ENCODE peak calls at places on chromosomes 11 and 22, in six cellular contexts. One of them, this sample, is unnamed.

GRCh38 chr22:50247748-50248147 is 2.9 kb upstream of the TUBGCP6 start:
- DNase-seq in fibroblast of mammary gland: peak; percentile 60
- DNase-seq in stimulated activated naive CD8-positive, alpha-beta T cell treated with anti-CD3 and anti-CD28 coated beads, Interleukin-15, amount 100 ng/mL, for 72 hours: peak; percentile 38
- DNase-seq in effector memory CD4-positive, alpha-beta T cell: peak; percentile 54
- DNase-seq in H4: no peak
- DNase-seq in GM10248: peak; percentile 62
- DNase-seq in this sample: peak; percentile 70

GRCh38 chr11:47425611-47426010 is 628 bp downstream of the PSMC3 start:
- DNase-seq in H4: no peak
- DNase-seq in stimulated activated naive CD8-positive, alpha-beta T cell treated with anti-CD3 and anti-CD28 coated beads, Interleukin-15, amount 100 ng/mL, for 72 hours: no peak
- DNase-seq in fibroblast of mammary gland: no peak
- DNase-seq in GM10248: no peak
- DNase-seq in effector memory CD4-positive, alpha-beta T cell: no peak
- DNase-seq in this sample: no peak

GRCh38 chr11:61082161-61082870 is 20.0 kb upstream of the CD5 start:
- DNase-seq in stimulated activated naive CD8-positive, alpha-beta T cell treated with anti-CD3 and anti-CD28 coated beads, Interleukin-15, amount 100 ng/mL, for 72 hours: no peak
- DNase-seq in effector memory CD4-positive, alpha-beta T cell: no peak
- DNase-seq in H4: no peak
- DNase-seq in fibroblast of mammary gland: no peak
- DNase-seq in GM10248: no peak
- DNase-seq in this sample: no peak

GRCh38 chr22:48185071-48185470 is 1422.6 kb downstream of the TBC1D22A start:
- DNase-seq in GM10248: no peak
- DNase-seq in effector memory CD4-positive, alpha-beta T cell: no peak
- DNase-seq in fibroblast of mammary gland: no peak
- DNase-seq in H4: no peak
- DNase-seq in stimulated activated naive CD8-positive, alpha-beta T cell treated with anti-CD3 and anti-CD28 coated beads, Interleukin-15, amount 100 ng/mL, for 72 hours: no peak
- DNase-seq in this sample: no peak

GRCh38 chr11:116281173-116282160 is 491.3 kb downstream of the BUD13 start:
- DNase-seq in effector memory CD4-positive, alpha-beta T cell: no peak
- DNase-seq in H4: no peak
- DNase-seq in fibroblast of mammary gland: no peak
- DNase-seq in GM10248: no peak
- DNase-seq in stimulated activated naive CD8-positive, alpha-beta T cell treated with anti-CD3 and anti-CD28 coated beads, Interleukin-15, amount 100 ng/mL, for 72 hours: no peak
- DNase-seq in this sample: no peak

GRCh38 chr11:76793834-76794291 is 10.7 kb downstream of the TSKU start:
- DNase-seq in fibroblast of mammary gland: no peak
- DNase-seq in H4: no peak
- DNase-seq in stimulated activated naive CD8-positive, alpha-beta T cell treated with anti-CD3 and anti-CD28 coated beads, Interleukin-15, amount 100 ng/mL, for 72 hours: no peak
- DNase-seq in effector memory CD4-positive, alpha-beta T cell: no peak
- DNase-seq in GM10248: peak; percentile 8
- DNase-seq in this sample: no peak

GRCh38 chr11:110091995-110092576 is 1.1 kb upstream of the ZC3H12C start:
- DNase-seq in GM10248: no peak
- DNase-seq in fibroblast of mammary gland: peak; percentile 41
- DNase-seq in H4: no peak
- DNase-seq in effector memory CD4-positive, alpha-beta T cell: no peak
- DNase-seq in stimulated activated naive CD8-positive, alpha-beta T cell treated with anti-CD3 and anti-CD28 coated beads, Interleukin-15, amount 100 ng/mL, for 72 hours: no peak
- DNase-seq in this sample: no peak

GRCh38 chr11:114001416-114001815 is 26.5 kb downstream of the HTR3A start:
- DNase-seq in fibroblast of mammary gland: no peak
- DNase-seq in stimulated activated naive CD8-positive, alpha-beta T cell treated with anti-CD3 and anti-CD28 coated beads, Interleukin-15, amount 100 ng/mL, for 72 hours: no peak
- DNase-seq in GM10248: no peak
- DNase-seq in H4: no peak
- DNase-seq in effector memory CD4-positive, alpha-beta T cell: no peak
- DNase-seq in this sample: no peak

GRCh38 chr22:42635531-42635930 is 4.9 kb downstream of the ATP5MGL start:
- DNase-seq in GM10248: no peak
- DNase-seq in effector memory CD4-positive, alpha-beta T cell: no peak
- DNase-seq in H4: no peak
- DNase-seq in fibroblast of mammary gland: peak; percentile 92
- DNase-seq in stimulated activated naive CD8-positive, alpha-beta T cell treated with anti-CD3 and anti-CD28 coated beads, Interleukin-15, amount 100 ng/mL, for 72 hours: no peak
- DNase-seq in this sample: no peak

GRCh38 chr22:40694409-40694808 is 15.1 kb downstream of the MCHR1 start:
- DNase-seq in GM10248: no peak
- DNase-seq in fibroblast of mammary gland: peak; percentile 8
- DNase-seq in stimulated activated naive CD8-positive, alpha-beta T cell treated with anti-CD3 and anti-CD28 coated beads, Interleukin-15, amount 100 ng/mL, for 72 hours: no peak
- DNase-seq in H4: no peak
- DNase-seq in effector memory CD4-positive, alpha-beta T cell: no peak
- DNase-seq in this sample: no peak

GRCh38 chr11:60937144-60937527 is 12.9 kb downstream of the TMEM132A start:
- DNase-seq in fibroblast of mammary gland: no peak
- DNase-seq in effector memory CD4-positive, alpha-beta T cell: no peak
- DNase-seq in H4: no peak
- DNase-seq in GM10248: no peak
- DNase-seq in stimulated activated naive CD8-positive, alpha-beta T cell treated with anti-CD3 and anti-CD28 coated beads, Interleukin-15, amount 100 ng/mL, for 72 hours: no peak
- DNase-seq in this sample: no peak

GRCh38 chr11:124890701-124891389 is 6.8 kb downstream of the ROBO4 start:
- DNase-seq in GM10248: no peak
- DNase-seq in stimulated activated naive CD8-positive, alpha-beta T cell treated with anti-CD3 and anti-CD28 coated beads, Interleukin-15, amount 100 ng/mL, for 72 hours: no peak
- DNase-seq in effector memory CD4-positive, alpha-beta T cell: no peak
- DNase-seq in fibroblast of mammary gland: no peak
- DNase-seq in H4: no peak
- DNase-seq in this sample: no peak

GRCh38 chr11:65182258-65183170 is 786 bp downstream of the CAPN1 start:
- DNase-seq in H4: no peak
- DNase-seq in fibroblast of mammary gland: peak; percentile 13
- DNase-seq in effector memory CD4-positive, alpha-beta T cell: no peak
- DNase-seq in stimulated activated naive CD8-positive, alpha-beta T cell treated with anti-CD3 and anti-CD28 coated beads, Interleukin-15, amount 100 ng/mL, for 72 hours: no peak
- DNase-seq in GM10248: peak; percentile 42
- DNase-seq in this sample: no peak

GRCh38 chr11:100545970-100546369 is 141.1 kb upstream of the ARHGAP42 start:
- DNase-seq in GM10248: no peak
- DNase-seq in H4: no peak
- DNase-seq in effector memory CD4-positive, alpha-beta T cell: no peak
- DNase-seq in stimulated activated naive CD8-positive, alpha-beta T cell treated with anti-CD3 and anti-CD28 coated beads, Interleukin-15, amount 100 ng/mL, for 72 hours: no peak
- DNase-seq in fibroblast of mammary gland: no peak
- DNase-seq in this sample: no peak

GRCh38 chr11:66957971-66958231 is 282 bp downstream of the PC start:
- DNase-seq in GM10248: no peak
- DNase-seq in effector memory CD4-positive, alpha-beta T cell: no peak
- DNase-seq in stimulated activated naive CD8-positive, alpha-beta T cell treated with anti-CD3 and anti-CD28 coated beads, Interleukin-15, amount 100 ng/mL, for 72 hours: no peak
- DNase-seq in H4: no peak
- DNase-seq in fibroblast of mammary gland: no peak
- DNase-seq in this sample: no peak

GRCh38 chr11:62427630-62428233 is 8.9 kb downstream of the SCGB1A1 start:
- DNase-seq in H4: no peak
- DNase-seq in effector memory CD4-positive, alpha-beta T cell: no peak
- DNase-seq in fibroblast of mammary gland: peak; percentile 53
- DNase-seq in stimulated activated naive CD8-positive, alpha-beta T cell treated with anti-CD3 and anti-CD28 coated beads, Interleukin-15, amount 100 ng/mL, for 72 hours: peak; percentile 47
- DNase-seq in GM10248: peak; percentile 38
- DNase-seq in this sample: no peak

GRCh38 chr11:73221996-73222395 is 3.9 kb downstream of the P2RY2 start:
- DNase-seq in effector memory CD4-positive, alpha-beta T cell: no peak
- DNase-seq in stimulated activated naive CD8-positive, alpha-beta T cell treated with anti-CD3 and anti-CD28 coated beads, Interleukin-15, amount 100 ng/mL, for 72 hours: no peak
- DNase-seq in fibroblast of mammary gland: no peak
- DNase-seq in H4: no peak
- DNase-seq in GM10248: no peak
- DNase-seq in this sample: no peak

GRCh38 chr11:120735035-120735434 is 223.5 kb downstream of the GRIK4 start:
- DNase-seq in GM10248: no peak
- DNase-seq in stimulated activated naive CD8-positive, alpha-beta T cell treated with anti-CD3 and anti-CD28 coated beads, Interleukin-15, amount 100 ng/mL, for 72 hours: no peak
- DNase-seq in effector memory CD4-positive, alpha-beta T cell: no peak
- DNase-seq in fibroblast of mammary gland: no peak
- DNase-seq in H4: no peak
- DNase-seq in this sample: no peak

GRCh38 chr11:80083561-80083960 is 642.7 kb upstream of the TENM4 start:
- DNase-seq in effector memory CD4-positive, alpha-beta T cell: no peak
- DNase-seq in stimulated activated naive CD8-positive, alpha-beta T cell treated with anti-CD3 and anti-CD28 coated beads, Interleukin-15, amount 100 ng/mL, for 72 hours: no peak
- DNase-seq in GM10248: no peak
- DNase-seq in fibroblast of mammary gland: no peak
- DNase-seq in H4: no peak
- DNase-seq in this sample: no peak

GRCh38 chr11:73312806-73313403 is 4.8 kb downstream of the ARHGEF17 start:
- DNase-seq in H4: no peak
- DNase-seq in stimulated activated naive CD8-positive, alpha-beta T cell treated with anti-CD3 and anti-CD28 coated beads, Interleukin-15, amount 100 ng/mL, for 72 hours: no peak
- DNase-seq in GM10248: no peak
- DNase-seq in fibroblast of mammary gland: peak; percentile 60
- DNase-seq in effector memory CD4-positive, alpha-beta T cell: no peak
- DNase-seq in this sample: no peak

GRCh38 chr11:92826136-92826535 is 143.3 kb upstream of the MTNR1B start:
- DNase-seq in effector memory CD4-positive, alpha-beta T cell: no peak
- DNase-seq in fibroblast of mammary gland: peak; percentile 1
- DNase-seq in stimulated activated naive CD8-positive, alpha-beta T cell treated with anti-CD3 and anti-CD28 coated beads, Interleukin-15, amount 100 ng/mL, for 72 hours: no peak
- DNase-seq in GM10248: no peak
- DNase-seq in H4: no peak
- DNase-seq in this sample: no peak

GRCh38 chr11:584287-584686 is 8.0 kb downstream of the PHRF1 start:
- DNase-seq in fibroblast of mammary gland: no peak
- DNase-seq in GM10248: no peak
- DNase-seq in stimulated activated naive CD8-positive, alpha-beta T cell treated with anti-CD3 and anti-CD28 coated beads, Interleukin-15, amount 100 ng/mL, for 72 hours: no peak
- DNase-seq in effector memory CD4-positive, alpha-beta T cell: no peak
- DNase-seq in H4: no peak
- DNase-seq in this sample: no peak

GRCh38 chr22:40276877-40277823 is 69.2 kb upstream of the ADSL start:
- DNase-seq in stimulated activated naive CD8-positive, alpha-beta T cell treated with anti-CD3 and anti-CD28 coated beads, Interleukin-15, amount 100 ng/mL, for 72 hours: no peak
- DNase-seq in fibroblast of mammary gland: peak; percentile 73
- DNase-seq in effector memory CD4-positive, alpha-beta T cell: no peak
- DNase-seq in H4: no peak
- DNase-seq in GM10248: no peak
- DNase-seq in this sample: no peak

GRCh38 chr22:29136715-29137700 is 64.2 kb downstream of the KREMEN1 start:
- DNase-seq in GM10248: no peak
- DNase-seq in fibroblast of mammary gland: no peak
- DNase-seq in effector memory CD4-positive, alpha-beta T cell: no peak
- DNase-seq in H4: no peak
- DNase-seq in stimulated activated naive CD8-positive, alpha-beta T cell treated with anti-CD3 and anti-CD28 coated beads, Interleukin-15, amount 100 ng/mL, for 72 hours: no peak
- DNase-seq in this sample: no peak

GRCh38 chr11:75029836-75030631 is 41.3 kb downstream of the NEU3 start:
- DNase-seq in GM10248: no peak
- DNase-seq in stimulated activated naive CD8-positive, alpha-beta T cell treated with anti-CD3 and anti-CD28 coated beads, Interleukin-15, amount 100 ng/mL, for 72 hours: no peak
- DNase-seq in H4: no peak
- DNase-seq in fibroblast of mammary gland: peak; percentile 55
- DNase-seq in effector memory CD4-positive, alpha-beta T cell: no peak
- DNase-seq in this sample: no peak

GRCh38 chr22:46323126-46323525 is 12.4 kb upstream of the TRMU start:
- DNase-seq in GM10248: no peak
- DNase-seq in H4: no peak
- DNase-seq in stimulated activated naive CD8-positive, alpha-beta T cell treated with anti-CD3 and anti-CD28 coated beads, Interleukin-15, amount 100 ng/mL, for 72 hours: no peak
- DNase-seq in effector memory CD4-positive, alpha-beta T cell: no peak
- DNase-seq in fibroblast of mammary gland: no peak
- DNase-seq in this sample: no peak

GRCh38 chr22:19356708-19357269 is 65.3 kb upstream of the CLTCL1 start:
- DNase-seq in fibroblast of mammary gland: no peak
- DNase-seq in H4: no peak
- DNase-seq in effector memory CD4-positive, alpha-beta T cell: no peak
- DNase-seq in GM10248: no peak
- DNase-seq in stimulated activated naive CD8-positive, alpha-beta T cell treated with anti-CD3 and anti-CD28 coated beads, Interleukin-15, amount 100 ng/mL, for 72 hours: no peak
- DNase-seq in this sample: no peak

GRCh38 chr11:64729851-64730382 is 6.9 kb upstream of the NRXN2 start:
- DNase-seq in H4: no peak
- DNase-seq in effector memory CD4-positive, alpha-beta T cell: no peak
- DNase-seq in stimulated activated naive CD8-positive, alpha-beta T cell treated with anti-CD3 and anti-CD28 coated beads, Interleukin-15, amount 100 ng/mL, for 72 hours: no peak
- DNase-seq in GM10248: no peak
- DNase-seq in fibroblast of mammary gland: no peak
- DNase-seq in this sample: no peak

GRCh38 chr11:118437046-118437735 is 899 bp downstream of the KMT2A start:
- DNase-seq in GM10248: peak; percentile 45
- DNase-seq in fibroblast of mammary gland: peak; percentile 31
- DNase-seq in stimulated activated naive CD8-positive, alpha-beta T cell treated with anti-CD3 and anti-CD28 coated beads, Interleukin-15, amount 100 ng/mL, for 72 hours: peak; percentile 57
- DNase-seq in effector memory CD4-positive, alpha-beta T cell: peak; percentile 45
- DNase-seq in H4: peak; percentile 39
- DNase-seq in this sample: peak; percentile 19

GRCh38 chr11:34647131-34647530 is 26.2 kb downstream of the EHF start:
- DNase-seq in fibroblast of mammary gland: peak; percentile 43
- DNase-seq in H4: no peak
- DNase-seq in effector memory CD4-positive, alpha-beta T cell: no peak
- DNase-seq in stimulated activated naive CD8-positive, alpha-beta T cell treated with anti-CD3 and anti-CD28 coated beads, Interleukin-15, amount 100 ng/mL, for 72 hours: no peak
- DNase-seq in GM10248: no peak
- DNase-seq in this sample: no peak

GRCh38 chr11:6568191-6568918 is 35.1 kb downstream of the RRP8 start:
- DNase-seq in effector memory CD4-positive, alpha-beta T cell: no peak
- DNase-seq in fibroblast of mammary gland: peak; percentile 71
- DNase-seq in GM10248: no peak
- DNase-seq in H4: peak; percentile 66
- DNase-seq in stimulated activated naive CD8-positive, alpha-beta T cell treated with anti-CD3 and anti-CD28 coated beads, Interleukin-15, amount 100 ng/mL, for 72 hours: no peak
- DNase-seq in this sample: no peak

GRCh38 chr11:94130589-94131362 is 2.1 kb downstream of the PANX1 start:
- DNase-seq in fibroblast of mammary gland: peak; percentile 96
- DNase-seq in GM10248: no peak
- DNase-seq in stimulated activated naive CD8-positive, alpha-beta T cell treated with anti-CD3 and anti-CD28 coated beads, Interleukin-15, amount 100 ng/mL, for 72 hours: no peak
- DNase-seq in H4: peak; percentile 46
- DNase-seq in effector memory CD4-positive, alpha-beta T cell: no peak
- DNase-seq in this sample: no peak

GRCh38 chr11:67163006-67163405 is 43.9 kb downstream of the KDM2A start:
- DNase-seq in GM10248: no peak
- DNase-seq in stimulated activated naive CD8-positive, alpha-beta T cell treated with anti-CD3 and anti-CD28 coated beads, Interleukin-15, amount 100 ng/mL, for 72 hours: no peak
- DNase-seq in effector memory CD4-positive, alpha-beta T cell: no peak
- DNase-seq in H4: no peak
- DNase-seq in fibroblast of mammary gland: no peak
- DNase-seq in this sample: no peak

GRCh38 chr11:61897387-61898246 is 6.3 kb upstream of the FADS3 start:
- DNase-seq in effector memory CD4-positive, alpha-beta T cell: peak; percentile 51
- DNase-seq in GM10248: peak; percentile 89
- DNase-seq in H4: peak; percentile 56
- DNase-seq in stimulated activated naive CD8-positive, alpha-beta T cell treated with anti-CD3 and anti-CD28 coated beads, Interleukin-15, amount 100 ng/mL, for 72 hours: peak; percentile 85
- DNase-seq in fibroblast of mammary gland: peak; percentile 60
- DNase-seq in this sample: peak; percentile 57

GRCh38 chr11:10728779-10729472 is 22.1 kb upstream of the CTR9 start:
- DNase-seq in H4: no peak
- DNase-seq in effector memory CD4-positive, alpha-beta T cell: no peak
- DNase-seq in stimulated activated naive CD8-positive, alpha-beta T cell treated with anti-CD3 and anti-CD28 coated beads, Interleukin-15, amount 100 ng/mL, for 72 hours: no peak
- DNase-seq in GM10248: no peak
- DNase-seq in fibroblast of mammary gland: peak; percentile 64
- DNase-seq in this sample: no peak

GRCh38 chr11:103530257-103530656 is 421.0 kb downstream of the DYNC2H1 start:
- DNase-seq in H4: no peak
- DNase-seq in fibroblast of mammary gland: peak; percentile 28
- DNase-seq in effector memory CD4-positive, alpha-beta T cell: no peak
- DNase-seq in GM10248: no peak
- DNase-seq in stimulated activated naive CD8-positive, alpha-beta T cell treated with anti-CD3 and anti-CD28 coated beads, Interleukin-15, amount 100 ng/mL, for 72 hours: no peak
- DNase-seq in this sample: no peak

GRCh38 chr11:16610738-16611388 is 127.6 kb upstream of the C11orf58 start:
- DNase-seq in effector memory CD4-positive, alpha-beta T cell: no peak
- DNase-seq in GM10248: peak; percentile 5
- DNase-seq in H4: no peak
- DNase-seq in stimulated activated naive CD8-positive, alpha-beta T cell treated with anti-CD3 and anti-CD28 coated beads, Interleukin-15, amount 100 ng/mL, for 72 hours: no peak
- DNase-seq in fibroblast of mammary gland: no peak
- DNase-seq in this sample: no peak